ENCODE peak calls at places on chromosomes 16 and 17, in seven cellular contexts. One of them, this sample, is unnamed.

GRCh38 chr17:66813314-66813713 is 21.6 kb upstream of the CACNG5 start:
- DNase-seq in CD4-positive, alpha-beta T cell: no peak
- DNase-seq in heart left ventricle: no peak
- DNase-seq in hepatocyte: no peak
- DNase-seq in cardiac fibroblast: no peak
- DNase-seq in fibroblast of mammary gland: no peak
- DNase-seq in body of pancreas: no peak
- DNase-seq in this sample: no peak

GRCh38 chr16:47198180-47198575 is 54.4 kb upstream of the NETO2 start:
- DNase-seq in CD4-positive, alpha-beta T cell: no peak
- DNase-seq in heart left ventricle: no peak
- DNase-seq in hepatocyte: no peak
- DNase-seq in cardiac fibroblast: peak
- DNase-seq in fibroblast of mammary gland: peak
- DNase-seq in body of pancreas: no peak
- DNase-seq in this sample: no peak

GRCh38 chr16:50326835-50327465 is 41.8 kb downstream of the BRD7 start:
- DNase-seq in CD4-positive, alpha-beta T cell: peak
- DNase-seq in heart left ventricle: no peak
- DNase-seq in hepatocyte: no peak
- DNase-seq in cardiac fibroblast: peak
- DNase-seq in fibroblast of mammary gland: peak
- DNase-seq in body of pancreas: no peak
- DNase-seq in this sample: no peak

GRCh38 chr17:35666967-35667552 is 64.4 kb upstream of the RASL10B start:
- DNase-seq in CD4-positive, alpha-beta T cell: no peak
- DNase-seq in heart left ventricle: no peak
- DNase-seq in hepatocyte: peak
- DNase-seq in cardiac fibroblast: no peak
- DNase-seq in fibroblast of mammary gland: peak
- DNase-seq in body of pancreas: no peak
- DNase-seq in this sample: no peak

GRCh38 chr17:64515419-64515818 is 8.6 kb downstream of the CEP95 start:
- DNase-seq in CD4-positive, alpha-beta T cell: no peak
- DNase-seq in heart left ventricle: no peak
- DNase-seq in hepatocyte: no peak
- DNase-seq in cardiac fibroblast: no peak
- DNase-seq in fibroblast of mammary gland: peak
- DNase-seq in body of pancreas: no peak
- DNase-seq in this sample: no peak

GRCh38 chr16:3665508-3665907 is 11.0 kb downstream of the DNASE1 start:
- DNase-seq in CD4-positive, alpha-beta T cell: peak
- DNase-seq in heart left ventricle: no peak
- DNase-seq in hepatocyte: no peak
- DNase-seq in cardiac fibroblast: no peak
- DNase-seq in fibroblast of mammary gland: no peak
- DNase-seq in body of pancreas: no peak
- DNase-seq in this sample: no peak

GRCh38 chr16:21263640-21264211 is 14.4 kb downstream of the CRYM start:
- DNase-seq in CD4-positive, alpha-beta T cell: no peak
- DNase-seq in heart left ventricle: no peak
- DNase-seq in hepatocyte: peak
- DNase-seq in cardiac fibroblast: peak
- DNase-seq in fibroblast of mammary gland: peak
- DNase-seq in body of pancreas: no peak
- DNase-seq in this sample: peak

GRCh38 chr16:67884684-67885083 is at the start of gene NRN1L:
- DNase-seq in CD4-positive, alpha-beta T cell: no peak
- DNase-seq in heart left ventricle: peak
- DNase-seq in hepatocyte: peak
- DNase-seq in cardiac fibroblast: peak
- DNase-seq in fibroblast of mammary gland: peak
- DNase-seq in body of pancreas: peak
- DNase-seq in this sample: no peak

GRCh38 chr17:13157656-13158055 is 139.8 kb upstream of the ELAC2 start:
- DNase-seq in CD4-positive, alpha-beta T cell: no peak
- DNase-seq in heart left ventricle: no peak
- DNase-seq in hepatocyte: no peak
- DNase-seq in cardiac fibroblast: no peak
- DNase-seq in fibroblast of mammary gland: no peak
- DNase-seq in body of pancreas: no peak
- DNase-seq in this sample: no peak

GRCh38 chr17:72226322-72226721 is 105.5 kb downstream of the SOX9 start:
- DNase-seq in CD4-positive, alpha-beta T cell: no peak
- DNase-seq in heart left ventricle: no peak
- DNase-seq in hepatocyte: no peak
- DNase-seq in cardiac fibroblast: no peak
- DNase-seq in fibroblast of mammary gland: no peak
- DNase-seq in body of pancreas: no peak
- DNase-seq in this sample: no peak

GRCh38 chr16:64657316-64658011 is 464.4 kb downstream of the CDH11 start:
- DNase-seq in CD4-positive, alpha-beta T cell: no peak
- DNase-seq in heart left ventricle: no peak
- DNase-seq in hepatocyte: no peak
- DNase-seq in cardiac fibroblast: no peak
- DNase-seq in fibroblast of mammary gland: peak
- DNase-seq in body of pancreas: no peak
- DNase-seq in this sample: no peak

GRCh38 chr16:3174618-3175148 is 13.3 kb upstream of the OR1F1 start:
- DNase-seq in CD4-positive, alpha-beta T cell: no peak
- DNase-seq in heart left ventricle: no peak
- DNase-seq in hepatocyte: no peak
- DNase-seq in cardiac fibroblast: no peak
- DNase-seq in fibroblast of mammary gland: no peak
- DNase-seq in body of pancreas: no peak
- DNase-seq in this sample: no peak

GRCh38 chr16:71883193-71883848 is 661 bp downstream of the ZNF821 start:
- DNase-seq in CD4-positive, alpha-beta T cell: peak
- DNase-seq in heart left ventricle: peak
- DNase-seq in hepatocyte: peak
- DNase-seq in cardiac fibroblast: no peak
- DNase-seq in fibroblast of mammary gland: no peak
- DNase-seq in body of pancreas: peak
- DNase-seq in this sample: peak

GRCh38 chr16:30949655-30950515 is 1.0 kb downstream of the ORAI3 start:
- DNase-seq in CD4-positive, alpha-beta T cell: no peak
- DNase-seq in heart left ventricle: peak
- DNase-seq in hepatocyte: peak
- DNase-seq in cardiac fibroblast: peak
- DNase-seq in fibroblast of mammary gland: peak
- DNase-seq in body of pancreas: peak
- DNase-seq in this sample: peak
- TF ChIP-seq CTCF in CD4-positive, alpha-beta T cell: no peak
- TF ChIP-seq CTCF in heart left ventricle: no peak
- TF ChIP-seq CTCF in hepatocyte: no peak
- TF ChIP-seq CTCF in cardiac fibroblast: no peak
- TF ChIP-seq CTCF in fibroblast of mammary gland: no peak
- TF ChIP-seq CTCF in body of pancreas: no peak
- TF ChIP-seq CTCF in this sample: no peak

DNA sequence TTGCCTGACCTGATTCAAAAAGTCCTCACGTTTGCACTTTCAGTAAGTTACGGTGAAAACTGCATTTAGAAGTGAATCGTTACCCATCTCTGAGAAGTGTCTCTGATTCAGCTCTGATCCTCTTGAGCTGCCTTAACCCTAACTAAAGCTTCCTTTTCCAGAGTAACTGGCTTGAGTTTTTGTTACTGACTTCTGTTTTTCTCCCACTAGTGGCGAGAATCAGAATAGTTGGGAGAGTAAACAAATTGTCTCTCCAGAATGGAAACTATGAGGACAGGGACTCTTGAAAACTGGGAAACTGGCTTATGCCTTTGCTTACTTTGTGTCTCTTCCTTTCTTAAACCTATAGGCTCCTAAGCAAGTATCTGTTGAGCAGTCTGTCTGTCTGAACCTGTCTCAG is 31.3 kb upstream of the KPNB1 start:
- DNase-seq in CD4-positive, alpha-beta T cell: no peak
- DNase-seq in heart left ventricle: no peak
- DNase-seq in hepatocyte: peak
- DNase-seq in cardiac fibroblast: peak
- DNase-seq in fibroblast of mammary gland: peak
- DNase-seq in body of pancreas: no peak
- DNase-seq in this sample: no peak
- TF ChIP-seq CTCF in CD4-positive, alpha-beta T cell: no peak
- TF ChIP-seq CTCF in heart left ventricle: no peak
- TF ChIP-seq CTCF in hepatocyte: no peak
- TF ChIP-seq CTCF in cardiac fibroblast: peak
- TF ChIP-seq CTCF in fibroblast of mammary gland: peak
- TF ChIP-seq CTCF in body of pancreas: no peak
- TF ChIP-seq CTCF in this sample: peak

DNA sequence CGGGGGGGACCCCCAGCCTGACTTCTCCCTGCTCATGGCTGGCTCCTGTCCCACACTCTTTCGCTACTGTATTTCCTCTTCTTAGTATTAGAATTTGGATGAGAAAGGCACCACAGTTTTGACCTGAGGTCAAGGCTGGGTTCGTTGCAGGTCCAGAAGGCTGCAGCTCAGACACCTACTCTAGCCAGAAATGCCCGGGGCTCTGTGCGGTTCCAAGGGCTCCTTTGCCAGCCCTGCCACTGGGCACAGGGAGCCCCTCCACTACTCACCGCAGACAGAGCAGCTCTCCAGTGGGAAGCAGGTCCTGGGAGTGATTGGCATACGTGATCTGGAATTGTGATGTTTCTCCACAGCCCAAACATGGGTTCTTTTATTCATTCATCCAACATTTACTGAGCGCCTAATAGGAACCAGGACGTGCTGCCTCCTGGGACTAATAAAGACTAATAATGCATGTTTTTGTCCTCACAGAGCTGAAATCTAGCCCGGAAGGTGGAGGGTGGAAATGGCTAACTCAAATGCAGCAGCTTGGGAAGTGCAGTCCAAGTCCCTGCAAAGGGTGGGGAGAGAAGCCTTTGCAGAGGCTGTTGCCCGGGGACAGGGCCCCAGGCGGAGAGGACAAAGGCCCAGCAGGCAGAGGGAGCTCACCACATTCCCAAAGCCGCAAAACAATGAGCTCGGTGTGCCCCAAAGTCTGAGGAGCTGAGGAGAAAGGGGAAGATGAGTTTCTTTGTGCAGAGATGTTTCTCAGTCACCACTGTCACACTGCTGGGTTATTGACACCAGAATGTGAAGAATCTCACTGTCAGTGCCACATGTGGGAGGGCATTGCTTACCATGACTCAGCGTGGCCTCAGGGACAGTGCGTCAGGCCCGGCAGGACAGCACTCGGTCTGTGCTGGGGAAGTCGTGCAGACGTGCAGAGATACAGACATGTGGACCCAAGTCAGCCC is 118.4 kb upstream of the CHMP6 start:
- DNase-seq in CD4-positive, alpha-beta T cell: no peak
- DNase-seq in heart left ventricle: no peak
- DNase-seq in hepatocyte: no peak
- DNase-seq in cardiac fibroblast: no peak
- DNase-seq in fibroblast of mammary gland: no peak
- DNase-seq in body of pancreas: no peak
- DNase-seq in this sample: no peak
- TF ChIP-seq CTCF in CD4-positive, alpha-beta T cell: no peak
- TF ChIP-seq CTCF in heart left ventricle: no peak
- TF ChIP-seq CTCF in hepatocyte: no peak
- TF ChIP-seq CTCF in cardiac fibroblast: no peak
- TF ChIP-seq CTCF in fibroblast of mammary gland: no peak
- TF ChIP-seq CTCF in body of pancreas: no peak
- TF ChIP-seq CTCF in this sample: no peak

GRCh38 chr17:74839955-74840354 is 19.7 kb downstream of the GRIN2C start:
- DNase-seq in CD4-positive, alpha-beta T cell: no peak
- DNase-seq in heart left ventricle: no peak
- DNase-seq in hepatocyte: no peak
- DNase-seq in cardiac fibroblast: no peak
- DNase-seq in fibroblast of mammary gland: no peak
- DNase-seq in body of pancreas: no peak
- DNase-seq in this sample: no peak
- TF ChIP-seq CTCF in CD4-positive, alpha-beta T cell: no peak
- TF ChIP-seq CTCF in heart left ventricle: no peak
- TF ChIP-seq CTCF in hepatocyte: no peak
- TF ChIP-seq CTCF in cardiac fibroblast: no peak
- TF ChIP-seq CTCF in fibroblast of mammary gland: no peak
- TF ChIP-seq CTCF in body of pancreas: no peak
- TF ChIP-seq CTCF in this sample: no peak

GRCh38 chr16:29192329-29193247 is 207.7 kb downstream of the LAT start:
- DNase-seq in CD4-positive, alpha-beta T cell: no peak
- DNase-seq in heart left ventricle: peak
- DNase-seq in hepatocyte: no peak
- DNase-seq in cardiac fibroblast: no peak
- DNase-seq in fibroblast of mammary gland: no peak
- DNase-seq in body of pancreas: no peak
- DNase-seq in this sample: no peak
- TF ChIP-seq CTCF in CD4-positive, alpha-beta T cell: no peak
- TF ChIP-seq CTCF in heart left ventricle: no peak
- TF ChIP-seq CTCF in hepatocyte: no peak
- TF ChIP-seq CTCF in cardiac fibroblast: peak
- TF ChIP-seq CTCF in fibroblast of mammary gland: peak
- TF ChIP-seq CTCF in body of pancreas: no peak
- TF ChIP-seq CTCF in this sample: peak

DNA sequence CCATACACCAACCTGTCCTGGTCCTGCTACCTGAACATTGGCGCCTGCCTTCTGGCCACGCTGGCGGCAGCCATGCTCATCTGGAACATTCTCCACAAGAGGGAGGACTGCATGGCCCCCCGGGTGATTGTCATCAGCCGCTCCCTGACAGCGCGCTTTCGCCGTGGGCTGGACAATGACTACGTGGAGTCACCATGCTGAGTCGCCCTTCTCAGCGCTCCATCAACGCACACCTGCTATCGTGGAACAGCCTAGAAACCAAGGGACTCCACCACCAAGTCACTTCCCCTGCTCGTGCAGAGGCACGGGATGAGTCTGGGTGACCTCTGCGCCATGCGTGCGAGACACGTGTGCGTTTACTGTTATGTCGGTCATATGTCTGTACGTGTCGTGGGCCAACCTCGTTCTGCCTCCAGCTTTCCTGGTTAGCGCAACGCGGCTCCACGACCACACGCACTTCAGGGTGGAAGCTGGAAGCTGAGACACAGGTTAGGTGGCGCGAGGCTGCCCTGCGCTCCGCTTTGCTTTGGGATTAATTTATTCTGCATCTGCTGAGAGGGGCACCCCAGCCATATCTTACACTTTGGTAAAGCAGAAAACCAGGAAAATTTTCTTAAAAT is 21.5 kb downstream of the TMEM204 start:
- DNase-seq in CD4-positive, alpha-beta T cell: no peak
- DNase-seq in heart left ventricle: no peak
- DNase-seq in hepatocyte: no peak
- DNase-seq in cardiac fibroblast: no peak
- DNase-seq in fibroblast of mammary gland: no peak
- DNase-seq in body of pancreas: no peak
- DNase-seq in this sample: no peak
- TF ChIP-seq CTCF in CD4-positive, alpha-beta T cell: no peak
- TF ChIP-seq CTCF in heart left ventricle: no peak
- TF ChIP-seq CTCF in hepatocyte: no peak
- TF ChIP-seq CTCF in cardiac fibroblast: no peak
- TF ChIP-seq CTCF in fibroblast of mammary gland: no peak
- TF ChIP-seq CTCF in body of pancreas: no peak
- TF ChIP-seq CTCF in this sample: no peak